ENCODE peak calls at places on chromosomes 11 and 22, in four cellular contexts. T, K, D and N are unnamed samples.

GRCh38 chr11:72787262-72788104 is 6.4 kb downstream of the STARD10 start:
- DNase-seq in T (peak; percentile 68), K (no peak), D (peak; percentile 85), N (peak; percentile 81)

GRCh38 chr11:134987223-134987768 is 575.3 kb upstream of the B3GAT1 start:
- DNase-seq in T (peak; percentile 85), K (no peak), D (no peak), N (peak; percentile 54)

GRCh38 chr11:75132080-75132479 is 18.8 kb upstream of the SLCO2B1 start:
- DNase-seq in T (no peak), K (no peak), D (no peak), N (no peak)

GRCh38 chr11:45158210-45158644 is 11.8 kb downstream of the PRDM11 start:
- DNase-seq in T (no peak), K (no peak), D (no peak), N (peak; percentile 88)

GRCh38 chr22:35230839-35231584 is 26.3 kb upstream of the HMGXB4 start:
- DNase-seq in T (no peak), K (no peak), D (no peak), N (no peak)

GRCh38 chr11:123218451-123218850 is 23.4 kb upstream of the CLMP start:
- DNase-seq in T (no peak), K (no peak), D (no peak), N (no peak)

GRCh38 chr11:27281276-27281675 is 81.7 kb downstream of the CCDC34 start:
- DNase-seq in T (no peak), K (no peak), D (no peak), N (no peak)

GRCh38 chr11:129143335-129143734 is 48.8 kb downstream of the ARHGAP32 start:
- DNase-seq in T (peak; percentile 89), K (peak; percentile 59), D (no peak), N (peak; percentile 88)

GRCh38 chr11:94884322-94884721 is 89.0 kb downstream of the CWC15 start:
- DNase-seq in T (no peak), K (no peak), D (no peak), N (no peak)

GRCh38 chr22:46674906-46675305 is 54.7 kb downstream of the GRAMD4 start:
- DNase-seq in T (no peak), K (no peak), D (no peak), N (no peak)

GRCh38 chr11:112886707-112887370 is 74.4 kb upstream of the NCAM1 start:
- DNase-seq in T (no peak), K (no peak), D (no peak), N (peak; percentile 51)

GRCh38 chr11:75429902-75430691 is 2.9 kb downstream of the KLHL35 start:
- DNase-seq in T (peak; percentile 69), K (peak; percentile 60), D (no peak), N (peak; percentile 84)

GRCh38 chr11:16776716-16777115 is 38.3 kb downstream of the C11orf58 start:
- DNase-seq in T (no peak), K (no peak), D (no peak), N (no peak)

GRCh38 chr11:113519989-113520613 is 44.9 kb upstream of the DRD2 start:
- DNase-seq in T (no peak), K (no peak), D (no peak), N (no peak)

GRCh38 chr22:19499236-19499879 is 19.6 kb downstream of the CDC45 start:
- DNase-seq in T (no peak), K (no peak), D (peak; percentile 56), N (no peak)
- H3K36me3 ChIP-seq in T (no peaks in the 10 kb centered on the region), K (no peaks in the 10 kb centered on the region), D (peaks cover 100% of the 10 kb centered on the region), N (no peaks in the 10 kb centered on the region)

DNA sequence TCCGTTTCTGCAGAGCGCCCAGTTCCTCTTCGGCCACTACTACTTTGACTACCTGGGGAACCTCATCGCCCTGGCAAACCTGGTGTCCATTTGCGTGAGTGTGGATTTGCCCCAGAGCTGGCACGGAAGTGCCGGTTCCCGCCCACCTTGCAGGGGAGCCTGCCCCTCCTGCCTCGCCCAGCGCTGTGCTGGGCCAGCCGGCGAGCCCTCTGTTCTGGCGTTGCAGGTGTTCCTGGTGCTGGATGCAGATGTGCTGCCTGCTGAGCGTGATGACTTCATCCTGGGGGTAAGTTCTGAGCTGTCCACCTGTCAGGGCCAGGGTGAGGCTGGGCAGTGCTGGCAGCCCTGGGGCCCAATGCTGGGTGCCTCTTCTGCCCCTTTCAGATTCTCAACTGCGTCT is 29.8 kb downstream of the TPCN2 start:
- DNase-seq in T (no peak), K (no peak), D (no peak), N (no peak)
- H3K36me3 ChIP-seq in T (peaks cover 13% of the 10 kb centered on the region), K (peaks cover 44% of the 10 kb centered on the region), D (peaks cover 8% of the 10 kb centered on the region), N (no peaks in the 10 kb centered on the region)

GRCh38 chr22:23289851-23290724 is 109.8 kb downstream of the BCR start:
- DNase-seq in T (peak; percentile 63), K (no peak), D (peak; percentile 86), N (peak; percentile 66)

GRCh38 chr22:23287136-23288095 is 107.1 kb downstream of the BCR start:
- DNase-seq in T (no peak), K (no peak), D (peak; percentile 74), N (no peak)

GRCh38 chr22:23289130-23289503 is 108.8 kb downstream of the BCR start:
- DNase-seq in T (no peak), K (no peak), D (peak; percentile 61), N (no peak)

GRCh38 chr22:23286296-23286695 is 106.0 kb downstream of the BCR start:
- DNase-seq in T (no peak), K (no peak), D (peak; percentile 73), N (no peak)

GRCh38 chr22:23288301-23289129 is 108.2 kb downstream of the BCR start:
- DNase-seq in T (no peak), K (no peak), D (peak; percentile 69), N (no peak)
- H3K36me3 ChIP-seq in T (peaks cover 2% of the 10 kb centered on the region), K (peaks cover 68% of the 10 kb centered on the region), D (peaks cover 69% of the 10 kb centered on the region), N (no peaks in the 10 kb centered on the region)

DNA sequence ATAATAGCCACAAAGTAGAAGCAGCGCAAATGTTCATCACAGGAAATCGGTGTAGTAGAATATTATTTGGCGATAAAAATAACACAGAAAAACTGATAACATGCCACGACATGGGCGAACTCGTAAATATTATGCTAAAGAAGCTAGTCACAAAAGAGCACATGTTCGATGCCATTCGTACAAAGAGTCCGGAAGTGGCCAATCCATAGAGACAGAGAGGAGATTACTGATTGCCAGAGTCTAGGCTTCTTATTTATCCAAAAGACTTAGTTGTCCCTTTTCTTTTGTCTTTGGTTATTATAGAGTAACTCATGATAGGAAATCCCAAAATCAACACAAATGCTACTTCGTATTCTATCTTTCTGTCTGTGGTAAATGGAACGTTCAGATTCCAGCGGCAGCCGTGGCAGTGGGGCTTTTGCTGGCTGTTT is 56.5 kb downstream of the MED15 start:
- DNase-seq in T (no peak), K (no peak), D (no peak), N (no peak)
- H3K36me3 ChIP-seq in T (peaks cover 23% of the 10 kb centered on the region), K (peaks cover 84% of the 10 kb centered on the region), D (peaks cover 93% of the 10 kb centered on the region), N (peaks cover 6% of the 10 kb centered on the region)

GRCh38 chr22:17108256-17109112 is 12.7 kb downstream of the TMEM121B start:
- DNase-seq in T (no peak), K (no peak), D (no peak), N (no peak)

GRCh38 chr22:17105143-17106129 is 15.7 kb downstream of the TMEM121B start:
- DNase-seq in T (no peak), K (no peak), D (no peak), N (no peak)

GRCh38 chr22:17106161-17106784 is 14.9 kb downstream of the TMEM121B start:
- DNase-seq in T (no peak), K (no peak), D (no peak), N (no peak)

GRCh38 chr22:17107547-17107810 is 13.7 kb downstream of the TMEM121B start:
- DNase-seq in T (no peak), K (no peak), D (no peak), N (no peak)

DNA sequence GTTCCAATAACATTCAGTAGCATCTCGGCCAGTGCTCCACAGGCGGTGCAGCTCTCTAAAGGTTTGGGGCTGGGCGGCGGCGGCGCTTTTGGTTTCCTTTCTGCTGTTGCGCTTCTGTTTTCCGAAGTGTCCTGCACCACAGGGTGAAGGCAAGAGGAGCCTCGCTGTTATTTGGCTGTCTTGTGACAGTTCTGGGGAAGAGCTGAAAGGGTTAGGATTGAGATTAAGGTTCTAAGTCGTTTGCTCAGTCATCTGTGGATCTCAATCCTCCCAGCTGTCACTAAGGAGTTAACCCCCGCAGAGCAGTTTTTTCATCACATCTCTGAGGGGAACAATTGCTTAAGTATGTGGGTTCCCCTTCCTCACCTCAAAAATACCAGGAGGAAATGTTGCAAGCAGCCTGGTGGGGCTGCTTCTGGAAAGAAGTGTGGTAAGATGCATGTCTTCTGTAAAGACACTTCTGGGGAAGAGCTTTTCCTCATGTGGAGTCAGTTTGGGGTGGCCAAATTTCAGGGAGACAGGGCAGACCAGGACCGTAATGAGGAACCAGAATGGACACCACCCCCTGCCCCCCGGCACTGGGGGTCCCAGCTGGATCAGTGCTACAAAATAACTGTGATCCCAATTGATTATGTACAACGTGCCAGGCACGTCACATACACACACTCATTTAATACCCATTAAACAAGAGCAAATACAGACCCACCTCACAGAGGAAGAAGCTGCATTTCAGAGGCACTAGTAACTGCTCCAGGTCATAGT is 14.2 kb downstream of the TMEM121B start:
- DNase-seq in T (no peak), K (no peak), D (no peak), N (no peak)
- H3K36me3 ChIP-seq in T (peaks cover 35% of the 10 kb centered on the region), K (peaks cover 58% of the 10 kb centered on the region), D (peaks cover 29% of the 10 kb centered on the region), N (no peaks in the 10 kb centered on the region)

GRCh38 chr22:30926706-30927105 is 41.9 kb downstream of the MORC2 start:
- DNase-seq in T (no peak), K (no peak), D (no peak), N (no peak)

GRCh38 chr22:30928401-30928800 is 40.2 kb downstream of the MORC2 start:
- DNase-seq in T (no peak), K (no peak), D (no peak), N (no peak)

GRCh38 chr22:30930228-30930627 is 38.3 kb downstream of the MORC2 start:
- DNase-seq in T (no peak), K (no peak), D (no peak), N (no peak)

GRCh38 chr22:30925667-30926066 is 42.9 kb downstream of the MORC2 start:
- DNase-seq in T (no peak), K (no peak), D (no peak), N (no peak)

GRCh38 chr22:30927806-30928205 is 40.8 kb downstream of the MORC2 start:
- DNase-seq in T (no peak), K (no peak), D (no peak), N (no peak)
- H3K36me3 ChIP-seq in T (peaks cover 4% of the 10 kb centered on the region), K (peaks cover 71% of the 10 kb centered on the region), D (peaks cover 71% of the 10 kb centered on the region), N (no peaks in the 10 kb centered on the region)